ENCODE peak calls at places on chromosome 11, in ten cellular contexts. M, D, K, V, J, Y, N, C, Q and L are unnamed samples.

GRCh38 chr11:99277281-99277680 is 256.5 kb downstream of the CNTN5 start:
- DNase-seq in M (no peak), D (no peak), K (no peak), V (no peak), J (no peak), Y (no peak), N (no peak), C (no peak), Q (no peak), L (no peak)

GRCh38 chr11:118618115-118618990 is 10.9 kb downstream of the PHLDB1 start:
- DNase-seq in M (no peak), D (peak), K (no peak), V (no peak), J (no peak), Y (peak), N (no peak), C (peak), Q (peak), L (peak)

GRCh38 chr11:101030015-101030414 is 99.6 kb downstream of the PGR start:
- DNase-seq in M (no peak), D (no peak), K (no peak), V (no peak), J (no peak), Y (no peak), N (no peak), C (no peak), Q (no peak), L (no peak)

GRCh38 chr11:106173291-106173690 is 95.8 kb downstream of the AASDHPPT start:
- DNase-seq in M (no peak), D (no peak), K (no peak), V (no peak), J (no peak), Y (no peak), N (no peak), C (no peak), Q (no peak), L (no peak)

GRCh38 chr11:98047647-98048046 is 973.1 kb upstream of the CNTN5 start:
- DNase-seq in M (no peak), D (no peak), K (no peak), V (no peak), J (no peak), Y (no peak), N (no peak), C (no peak), Q (no peak), L (no peak)

GRCh38 chr11:1771700-1772099 is 8.0 kb upstream of the CTSD start:
- DNase-seq in M (no peak), D (peak), K (peak), V (no peak), J (no peak), Y (no peak), N (no peak), C (peak), Q (peak), L (no peak)

GRCh38 chr11:120184371-120184945 is 26.4 kb upstream of the OAF start:
- DNase-seq in M (no peak), D (peak), K (no peak), V (no peak), J (no peak), Y (no peak), N (no peak), C (peak), Q (no peak), L (no peak)

GRCh38 chr11:70575396-70576060 is 177.2 kb downstream of the CTTN start:
- DNase-seq in M (no peak), D (no peak), K (no peak), V (no peak), J (no peak), Y (no peak), N (no peak), C (peak), Q (peak), L (no peak)

GRCh38 chr11:88174627-88175003 is 628 bp downstream of the RAB38 start:
- DNase-seq in M (no peak), D (peak), K (peak), V (no peak), J (peak), Y (peak), N (no peak), C (peak), Q (peak), L (peak)

GRCh38 chr11:71452354-71453020 is 516 bp upstream of the NADSYN1 start:
- DNase-seq in M (no peak), D (peak), K (peak), V (no peak), J (no peak), Y (peak), N (no peak), C (peak), Q (peak), L (peak)

GRCh38 chr11:25211635-25212251 is 714.9 kb downstream of the LUZP2 start:
- DNase-seq in M (no peak), D (no peak), K (no peak), V (no peak), J (no peak), Y (no peak), N (no peak), C (no peak), Q (no peak), L (no peak)

GRCh38 chr11:131712897-131713296 is 342.5 kb downstream of the NTM start:
- DNase-seq in M (no peak), D (no peak), K (no peak), V (no peak), J (no peak), Y (peak), N (no peak), C (no peak), Q (no peak), L (no peak)

GRCh38 chr11:125468025-125468424 is 28.0 kb downstream of the FEZ1 start:
- DNase-seq in M (no peak), D (no peak), K (no peak), V (no peak), J (no peak), Y (no peak), N (no peak), C (no peak), Q (no peak), L (no peak)

GRCh38 chr11:61092280-61092766 is 10.0 kb upstream of the CD5 start:
- DNase-seq in M (no peak), D (no peak), K (peak), V (no peak), J (no peak), Y (no peak), N (no peak), C (no peak), Q (no peak), L (no peak)

GRCh38 chr11:70210516-70210915 is 7.4 kb downstream of the FADD start:
- DNase-seq in M (no peak), D (no peak), K (no peak), V (no peak), J (no peak), Y (no peak), N (no peak), C (no peak), Q (peak), L (no peak)

GRCh38 chr11:20634044-20634443 is 34.6 kb downstream of the SLC6A5 start:
- DNase-seq in M (no peak), D (no peak), K (no peak), V (peak), J (peak), Y (no peak), N (no peak), C (no peak), Q (no peak), L (no peak)

GRCh38 chr11:60336767-60337391 is 9.8 kb downstream of the MS4A6E start:
- DNase-seq in M (peak), D (no peak), K (no peak), V (no peak), J (no peak), Y (no peak), N (no peak), C (no peak), Q (no peak), L (no peak)

GRCh38 chr11:2466869-2467694 is 22.3 kb downstream of the KCNQ1 start:
- DNase-seq in M (no peak), D (peak), K (no peak), V (no peak), J (no peak), Y (no peak), N (no peak), C (peak), Q (peak), L (no peak)

GRCh38 chr11:14542384-14542783 is 22.2 kb upstream of the PSMA1 start:
- DNase-seq in M (no peak), D (no peak), K (no peak), V (no peak), J (no peak), Y (peak), N (no peak), C (no peak), Q (no peak), L (no peak)

GRCh38 chr11:4704054-4704789 is at the start of gene MMP26:
- DNase-seq in M (no peak), D (no peak), K (no peak), V (no peak), J (no peak), Y (no peak), N (no peak), C (no peak), Q (no peak), L (no peak)

DNA sequence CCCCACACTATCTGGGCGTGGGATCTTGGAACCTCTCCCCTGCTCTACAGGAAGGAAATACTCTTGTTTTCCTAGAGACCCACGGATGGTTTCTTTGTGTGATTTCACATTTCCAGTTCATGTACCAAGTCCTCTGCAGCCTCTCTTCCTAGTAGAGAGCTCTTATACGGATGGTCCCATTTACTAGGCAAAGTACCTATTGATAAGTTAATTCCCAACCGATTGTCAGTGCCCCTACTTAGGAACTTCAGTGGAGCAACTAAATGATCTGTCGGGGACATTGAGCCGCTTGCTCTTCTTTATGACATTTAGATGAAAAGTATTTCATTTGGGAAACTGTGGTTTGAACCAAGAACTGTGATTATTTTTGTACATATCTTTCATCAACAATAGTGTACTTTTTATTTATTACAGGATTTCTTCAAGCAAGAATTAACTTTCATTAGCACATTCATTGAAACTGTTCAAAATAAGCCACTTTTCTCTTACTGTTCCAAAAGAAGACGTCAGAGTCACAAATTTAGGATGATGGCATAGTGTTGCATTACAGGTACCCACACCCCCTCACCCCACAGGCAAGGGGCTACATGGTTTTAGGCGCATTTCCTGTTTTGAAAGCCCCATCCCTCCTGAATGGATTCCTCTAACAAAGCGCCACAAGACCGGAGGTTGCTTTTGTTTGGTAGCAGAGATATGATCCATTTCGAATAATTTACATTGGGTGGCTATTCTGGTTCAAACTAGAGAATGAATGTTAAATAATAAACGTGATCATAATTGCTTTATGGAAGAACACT is 34.2 kb downstream of the ELMOD1 start:
- DNase-seq in M (no peak), D (no peak), K (no peak), V (no peak), J (no peak), Y (no peak), N (no peak), C (no peak), Q (no peak), L (no peak)
- H3K27ac ChIP-seq in M (no peak), D (no peak), K (no peak), V (no peak), J (no peak), Y (no peak), N (no peak), C (no peak), Q (no peak), L (no peak)

GRCh38 chr11:67117667-67118058 is 1.4 kb upstream of the KDM2A start:
- DNase-seq in M (no peak), D (no peak), K (peak), V (no peak), J (no peak), Y (peak), N (no peak), C (peak), Q (peak), L (no peak)
- H3K4me3 ChIP-seq in M (peak), D (peak), K (peak), V (no peak), J (no peak), Y (no peak), N (peak), C (peak), Q (peak), L (peak)

DNA sequence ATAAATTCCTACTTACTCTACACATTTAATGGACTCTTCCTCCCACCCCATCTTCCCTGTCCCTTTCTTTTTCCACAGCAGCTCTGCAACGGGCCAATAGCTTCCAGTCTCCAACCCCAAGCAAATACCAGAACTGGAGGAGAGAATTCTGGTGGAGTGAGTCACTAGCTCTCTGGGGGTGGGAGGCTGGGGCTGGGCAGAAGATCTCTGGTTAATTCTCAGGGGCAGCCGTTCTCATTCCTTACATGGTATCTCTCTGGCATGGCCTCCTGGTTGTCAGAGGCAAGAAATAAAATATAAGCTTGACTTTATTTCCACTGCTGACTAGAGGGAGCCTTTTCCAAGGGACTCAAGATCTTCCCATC is 90.4 kb upstream of the PARVA start:
- DNase-seq in M (no peak), D (peak), K (peak), V (no peak), J (peak), Y (peak), N (peak), C (peak), Q (no peak), L (no peak)
- TF ChIP-seq POLR2AphosphoS5 in M (no peak), D (no peak), K (no peak), V (no peak), J (no peak), Y (peak), N (no peak), C (peak), Q (no peak), L (no peak)

GRCh38 chr11:46345881-46346484 is 1.3 kb upstream of the DGKZ start:
- DNase-seq in M (no peak), D (no peak), K (no peak), V (no peak), J (no peak), Y (no peak), N (no peak), C (no peak), Q (peak), L (no peak)
- H3K27ac ChIP-seq in M (peak), D (peak), K (peak), V (no peak), J (no peak), Y (peak), N (no peak), C (peak), Q (peak), L (peak)

DNA sequence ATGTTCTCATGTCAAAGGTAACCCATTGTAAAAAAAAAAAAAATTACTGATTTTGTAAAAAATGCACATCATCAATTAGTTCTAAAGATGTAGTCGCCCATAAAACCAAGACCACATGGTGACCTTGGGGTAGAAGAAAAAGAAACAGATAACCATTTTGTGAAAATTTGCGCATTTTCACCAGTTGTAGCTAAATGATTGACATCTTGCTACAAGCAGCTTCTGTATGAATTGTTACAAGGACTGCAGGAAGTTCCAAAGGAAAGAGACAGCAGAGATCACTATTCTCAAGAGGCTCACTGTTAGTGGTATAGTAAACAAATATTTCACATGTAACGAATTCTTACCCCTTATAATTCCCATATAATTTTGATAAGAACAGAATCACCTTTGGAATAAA is 48.7 kb downstream of the MAML2 start:
- DNase-seq in M (no peak), D (no peak), K (no peak), V (no peak), J (no peak), Y (peak), N (no peak), C (no peak), Q (no peak), L (no peak)
- H3K4me3 ChIP-seq in M (peak), D (no peak), K (no peak), V (no peak), J (no peak), Y (no peak), N (no peak), C (no peak), Q (no peak), L (no peak)